ENCODE peak calls at places on chromosomes 3 and 15, in ten cellular contexts. One of them, this sample, is unnamed.
A peak's percentile ranks its signal among the peaks of the same experiment; 100 is the strongest.

GRCh38 chr15:66819084-66819483 is 117.0 kb downstream of the SMAD6 start:
- DNase-seq in HCT116: no peak
- DNase-seq in breast epithelium: no peak
- DNase-seq in stomach: no peak
- DNase-seq in transverse colon: no peak
- DNase-seq in SK-N-MC: no peak
- DNase-seq in sigmoid colon: no peak
- DNase-seq in GM12878: peak; percentile 30
- DNase-seq in upper lobe of left lung: no peak
- DNase-seq in endothelial cell of umbilical vein: no peak
- DNase-seq in this sample: no peak

GRCh38 chr3:137165117-137165806 is 207.5 kb downstream of the IL20RB start:
- DNase-seq in SK-N-MC: no peak
- DNase-seq in breast epithelium: no peak
- DNase-seq in sigmoid colon: no peak
- DNase-seq in transverse colon: no peak
- DNase-seq in GM12878: no peak
- DNase-seq in stomach: no peak
- DNase-seq in endothelial cell of umbilical vein: no peak
- DNase-seq in upper lobe of left lung: no peak
- DNase-seq in HCT116: no peak
- DNase-seq in this sample: no peak

GRCh38 chr3:193292386-193292785 is 51.4 kb downstream of the PLAAT1 start:
- DNase-seq in SK-N-MC: no peak
- DNase-seq in upper lobe of left lung: no peak
- DNase-seq in GM12878: no peak
- DNase-seq in stomach: no peak
- DNase-seq in sigmoid colon: no peak
- DNase-seq in breast epithelium: no peak
- DNase-seq in transverse colon: no peak
- DNase-seq in endothelial cell of umbilical vein: no peak
- DNase-seq in HCT116: no peak
- DNase-seq in this sample: no peak

GRCh38 chr3:113439576-113439975 is 1.7 kb downstream of the CFAP44 start:
- DNase-seq in transverse colon: no peak
- DNase-seq in GM12878: no peak
- DNase-seq in breast epithelium: no peak
- DNase-seq in upper lobe of left lung: no peak
- DNase-seq in HCT116: no peak
- DNase-seq in endothelial cell of umbilical vein: no peak
- DNase-seq in sigmoid colon: no peak
- DNase-seq in stomach: no peak
- DNase-seq in SK-N-MC: no peak
- DNase-seq in this sample: no peak

GRCh38 chr3:5278666-5279065 is 91.2 kb downstream of the EDEM1 start:
- DNase-seq in transverse colon: no peak
- DNase-seq in GM12878: no peak
- DNase-seq in SK-N-MC: no peak
- DNase-seq in breast epithelium: no peak
- DNase-seq in endothelial cell of umbilical vein: no peak
- DNase-seq in stomach: no peak
- DNase-seq in HCT116: no peak
- DNase-seq in upper lobe of left lung: no peak
- DNase-seq in sigmoid colon: no peak
- DNase-seq in this sample: no peak

GRCh38 chr15:67228286-67228685 is 26.2 kb downstream of the AAGAB start:
- DNase-seq in stomach: no peak
- DNase-seq in SK-N-MC: peak; percentile 47
- DNase-seq in sigmoid colon: no peak
- DNase-seq in GM12878: no peak
- DNase-seq in breast epithelium: no peak
- DNase-seq in transverse colon: no peak
- DNase-seq in endothelial cell of umbilical vein: no peak
- DNase-seq in upper lobe of left lung: no peak
- DNase-seq in HCT116: no peak
- DNase-seq in this sample: no peak

GRCh38 chr3:178353292-178353814 is 182.9 kb upstream of the KCNMB2 start:
- DNase-seq in HCT116: no peak
- DNase-seq in stomach: no peak
- DNase-seq in upper lobe of left lung: no peak
- DNase-seq in GM12878: no peak
- DNase-seq in sigmoid colon: no peak
- DNase-seq in endothelial cell of umbilical vein: peak; percentile 36
- DNase-seq in transverse colon: no peak
- DNase-seq in breast epithelium: no peak
- DNase-seq in SK-N-MC: peak; percentile 55
- DNase-seq in this sample: no peak

GRCh38 chr3:196753201-196753600 is 13.5 kb downstream of the PAK2 start:
- DNase-seq in transverse colon: no peak
- DNase-seq in endothelial cell of umbilical vein: no peak
- DNase-seq in sigmoid colon: no peak
- DNase-seq in upper lobe of left lung: no peak
- DNase-seq in HCT116: no peak
- DNase-seq in GM12878: no peak
- DNase-seq in stomach: no peak
- DNase-seq in breast epithelium: no peak
- DNase-seq in SK-N-MC: no peak
- DNase-seq in this sample: no peak

GRCh38 chr15:60548101-60548500 is 69.2 kb upstream of the ICE2 start:
- DNase-seq in breast epithelium: no peak
- DNase-seq in HCT116: no peak
- DNase-seq in transverse colon: no peak
- DNase-seq in stomach: no peak
- DNase-seq in SK-N-MC: no peak
- DNase-seq in upper lobe of left lung: no peak
- DNase-seq in endothelial cell of umbilical vein: no peak
- DNase-seq in sigmoid colon: no peak
- DNase-seq in GM12878: peak; percentile 85
- DNase-seq in this sample: no peak

GRCh38 chr3:177554900-177555759 is 357.8 kb upstream of the TBL1XR1 start:
- DNase-seq in breast epithelium: no peak
- DNase-seq in stomach: no peak
- DNase-seq in SK-N-MC: no peak
- DNase-seq in endothelial cell of umbilical vein: no peak
- DNase-seq in upper lobe of left lung: no peak
- DNase-seq in HCT116: no peak
- DNase-seq in GM12878: no peak
- DNase-seq in sigmoid colon: no peak
- DNase-seq in transverse colon: peak; percentile 21
- DNase-seq in this sample: no peak

GRCh38 chr3:158471639-158472294 is 99.2 kb upstream of the MLF1 start:
- DNase-seq in GM12878: no peak
- DNase-seq in SK-N-MC: no peak
- DNase-seq in endothelial cell of umbilical vein: peak; percentile 94
- DNase-seq in sigmoid colon: no peak
- DNase-seq in stomach: no peak
- DNase-seq in breast epithelium: no peak
- DNase-seq in upper lobe of left lung: no peak
- DNase-seq in HCT116: peak; percentile 24
- DNase-seq in transverse colon: no peak
- DNase-seq in this sample: peak; percentile 18
- H3K4me3 ChIP-seq in GM12878: no peak overlapping the region
- H3K4me3 ChIP-seq in SK-N-MC: no peak overlapping the region
- H3K4me3 ChIP-seq in endothelial cell of umbilical vein: no peak overlapping the region
- H3K4me3 ChIP-seq in sigmoid colon: no peak overlapping the region
- H3K4me3 ChIP-seq in stomach: no peak overlapping the region
- H3K4me3 ChIP-seq in breast epithelium: no peak overlapping the region
- H3K4me3 ChIP-seq in upper lobe of left lung: no peak overlapping the region
- H3K4me3 ChIP-seq in HCT116: no peak overlapping the region
- H3K4me3 ChIP-seq in transverse colon: no peak overlapping the region
- H3K4me3 ChIP-seq in this sample: no peak overlapping the region

GRCh38 chr3:150742679-150743078 is 20.3 kb downstream of the SIAH2 start:
- DNase-seq in endothelial cell of umbilical vein: no peak
- DNase-seq in SK-N-MC: peak; percentile 80
- DNase-seq in GM12878: no peak
- DNase-seq in HCT116: no peak
- DNase-seq in breast epithelium: no peak
- DNase-seq in upper lobe of left lung: no peak
- DNase-seq in stomach: no peak
- DNase-seq in sigmoid colon: no peak
- DNase-seq in transverse colon: no peak
- DNase-seq in this sample: no peak

GRCh38 chr3:150742141-150742523 is 20.8 kb downstream of the SIAH2 start:
- DNase-seq in upper lobe of left lung: peak; percentile 36
- DNase-seq in GM12878: no peak
- DNase-seq in transverse colon: no peak
- DNase-seq in SK-N-MC: no peak
- DNase-seq in sigmoid colon: no peak
- DNase-seq in breast epithelium: no peak
- DNase-seq in stomach: no peak
- DNase-seq in endothelial cell of umbilical vein: no peak
- DNase-seq in HCT116: no peak
- DNase-seq in this sample: no peak

GRCh38 chr3:150740733-150741496 is 22.1 kb downstream of the SIAH2 start:
- DNase-seq in breast epithelium: no peak
- DNase-seq in SK-N-MC: no peak
- DNase-seq in stomach: no peak
- DNase-seq in HCT116: no peak
- DNase-seq in endothelial cell of umbilical vein: no peak
- DNase-seq in transverse colon: no peak
- DNase-seq in sigmoid colon: no peak
- DNase-seq in upper lobe of left lung: no peak
- DNase-seq in GM12878: no peak
- DNase-seq in this sample: no peak

GRCh38 chr3:150739877-150740645 is 22.9 kb downstream of the SIAH2 start:
- DNase-seq in SK-N-MC: no peak
- DNase-seq in upper lobe of left lung: no peak
- DNase-seq in HCT116: no peak
- DNase-seq in endothelial cell of umbilical vein: no peak
- DNase-seq in GM12878: no peak
- DNase-seq in stomach: no peak
- DNase-seq in breast epithelium: no peak
- DNase-seq in sigmoid colon: no peak
- DNase-seq in transverse colon: no peak
- DNase-seq in this sample: no peak

DNA sequence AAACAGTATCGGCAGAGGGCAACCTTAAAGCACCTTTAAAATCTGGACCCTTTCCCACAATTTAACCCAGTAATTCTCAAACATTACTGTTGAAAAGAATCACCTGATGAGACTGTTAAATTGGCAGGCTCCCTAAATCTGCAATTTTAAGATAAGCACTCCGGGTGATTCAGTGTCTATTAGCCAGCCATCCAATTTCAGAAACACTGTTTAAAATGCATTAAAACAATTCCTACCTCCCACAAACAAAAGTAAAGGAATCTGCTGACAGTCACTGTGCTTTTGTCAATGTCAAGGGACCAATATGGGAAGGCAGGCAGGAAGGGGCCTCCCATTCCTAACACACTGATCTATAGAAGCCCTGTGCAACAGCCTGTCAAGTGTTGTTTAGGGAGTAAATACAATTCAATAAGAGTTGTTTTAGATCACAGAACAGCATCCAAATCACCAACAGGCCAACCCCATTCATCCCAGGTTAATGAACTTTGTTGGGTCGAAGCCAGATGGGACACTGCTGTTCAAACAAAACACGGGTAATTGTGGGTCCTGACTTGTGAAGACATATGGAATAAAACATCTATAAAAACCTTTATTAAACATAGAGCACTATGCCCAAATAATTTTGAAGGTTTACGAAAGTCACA is 21.4 kb downstream of the SIAH2 start:
- DNase-seq in sigmoid colon: no peak
- DNase-seq in transverse colon: no peak
- DNase-seq in breast epithelium: no peak
- DNase-seq in GM12878: no peak
- DNase-seq in SK-N-MC: no peak
- DNase-seq in HCT116: no peak
- DNase-seq in stomach: no peak
- DNase-seq in upper lobe of left lung: no peak
- DNase-seq in endothelial cell of umbilical vein: no peak
- DNase-seq in this sample: no peak
- TF ChIP-seq POLR2AphosphoS5 in sigmoid colon: no peak
- TF ChIP-seq POLR2AphosphoS5 in transverse colon: no peak
- TF ChIP-seq POLR2AphosphoS5 in breast epithelium: no peak
- TF ChIP-seq POLR2AphosphoS5 in GM12878: no peak
- TF ChIP-seq POLR2AphosphoS5 in SK-N-MC: no peak
- TF ChIP-seq POLR2AphosphoS5 in HCT116: no peak
- TF ChIP-seq POLR2AphosphoS5 in stomach: no peak
- TF ChIP-seq POLR2AphosphoS5 in upper lobe of left lung: no peak
- TF ChIP-seq POLR2AphosphoS5 in endothelial cell of umbilical vein: no peak
- TF ChIP-seq POLR2AphosphoS5 in this sample: no peak

DNA sequence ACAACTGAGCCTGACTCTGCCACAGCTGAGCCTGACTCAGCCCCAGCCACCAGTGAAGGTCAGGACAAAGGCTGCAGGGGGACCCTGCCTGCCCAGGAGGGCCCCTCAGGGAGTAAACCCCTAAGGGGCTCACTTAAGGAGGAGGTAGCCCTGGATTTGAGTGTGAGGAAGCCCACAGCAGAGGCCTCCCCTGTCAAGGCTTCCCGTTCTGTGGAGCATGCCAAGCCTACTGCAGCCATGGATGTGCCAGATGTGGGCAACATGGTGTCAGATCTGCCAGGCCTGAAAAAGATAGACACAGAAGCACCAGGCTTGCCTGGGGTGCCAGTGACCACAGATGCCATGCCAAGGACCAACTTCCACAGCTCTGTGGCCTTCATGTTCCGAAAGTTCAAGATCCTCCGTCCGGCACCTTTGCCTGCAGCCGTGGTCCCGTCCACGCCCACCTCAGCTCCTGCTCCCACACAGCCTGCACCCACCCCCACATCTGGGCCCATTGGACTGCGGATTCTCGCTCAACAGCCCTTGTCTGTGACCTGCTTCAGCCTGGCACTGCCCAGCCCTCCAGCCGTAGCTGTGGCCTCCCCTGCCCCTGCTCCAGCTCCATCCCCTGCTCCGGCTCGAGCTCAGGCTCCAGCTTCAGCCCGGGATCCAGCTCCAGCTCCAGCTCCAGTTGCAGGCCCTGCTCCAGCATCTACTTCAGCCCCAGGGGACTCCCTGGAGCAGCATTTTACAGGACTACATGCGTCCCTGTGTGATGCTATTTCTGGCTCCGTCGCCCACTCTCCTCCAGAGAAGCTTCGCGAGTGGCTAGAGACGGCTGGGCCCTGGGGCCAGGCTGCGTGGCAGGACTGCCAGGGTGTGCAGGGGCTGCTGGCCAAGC is 6.2 kb downstream of the C15orf39 start:
- DNase-seq in SK-N-MC: no peak
- DNase-seq in breast epithelium: no peak
- DNase-seq in sigmoid colon: no peak
- DNase-seq in HCT116: no peak
- DNase-seq in GM12878: no peak
- DNase-seq in transverse colon: no peak
- DNase-seq in upper lobe of left lung: no peak
- DNase-seq in endothelial cell of umbilical vein: no peak
- DNase-seq in stomach: no peak
- DNase-seq in this sample: no peak
- H3K4me3 ChIP-seq in SK-N-MC: no peak overlapping the region
- H3K4me3 ChIP-seq in breast epithelium: peak overlapping the region; percentile 25
- H3K4me3 ChIP-seq in sigmoid colon: no peak overlapping the region
- H3K4me3 ChIP-seq in HCT116: no peak overlapping the region
- H3K4me3 ChIP-seq in GM12878: peak overlapping the region; percentile 60
- H3K4me3 ChIP-seq in transverse colon: no peak overlapping the region
- H3K4me3 ChIP-seq in upper lobe of left lung: no peak overlapping the region
- H3K4me3 ChIP-seq in endothelial cell of umbilical vein: no peak overlapping the region
- H3K4me3 ChIP-seq in stomach: no peak overlapping the region
- H3K4me3 ChIP-seq in this sample: no peak overlapping the region

DNA sequence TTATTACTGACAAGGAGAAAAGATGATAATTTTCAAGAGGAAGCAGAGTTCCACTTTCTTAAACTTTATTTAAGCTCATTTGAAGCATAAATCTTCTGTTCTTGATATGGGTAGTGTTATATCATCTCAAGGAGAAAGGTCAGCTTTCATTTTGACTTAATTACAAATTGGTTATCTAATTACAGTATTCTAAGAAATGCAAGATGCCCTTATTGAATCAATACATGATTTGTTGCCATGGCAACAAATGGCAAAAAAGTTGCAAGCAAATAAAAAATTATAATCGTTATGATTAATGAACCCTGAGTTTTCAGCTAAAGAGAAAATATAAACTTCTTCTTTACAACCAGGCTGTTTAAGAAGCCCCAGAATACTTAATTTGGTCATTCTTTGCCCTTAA is 622.7 kb downstream of the RBMS3 start:
- DNase-seq in breast epithelium: no peak
- DNase-seq in upper lobe of left lung: no peak
- DNase-seq in stomach: no peak
- DNase-seq in transverse colon: no peak
- DNase-seq in HCT116: no peak
- DNase-seq in GM12878: no peak
- DNase-seq in SK-N-MC: no peak
- DNase-seq in endothelial cell of umbilical vein: no peak
- DNase-seq in sigmoid colon: no peak
- DNase-seq in this sample: no peak
- TF ChIP-seq POLR2AphosphoS5 in breast epithelium: no peak
- TF ChIP-seq POLR2AphosphoS5 in upper lobe of left lung: no peak
- TF ChIP-seq POLR2AphosphoS5 in stomach: no peak
- TF ChIP-seq POLR2AphosphoS5 in transverse colon: no peak
- TF ChIP-seq POLR2AphosphoS5 in HCT116: no peak
- TF ChIP-seq POLR2AphosphoS5 in GM12878: no peak
- TF ChIP-seq POLR2AphosphoS5 in SK-N-MC: no peak
- TF ChIP-seq POLR2AphosphoS5 in endothelial cell of umbilical vein: no peak
- TF ChIP-seq POLR2AphosphoS5 in sigmoid colon: no peak
- TF ChIP-seq POLR2AphosphoS5 in this sample: no peak